ENCODE peak calls at places on chromosomes 4 and X, in nine cellular contexts. S, A, P, K, O, X, H, D and V are unnamed samples.

GRCh38 chrX:78123190-78123589 is 16.3 kb downstream of the TAF9B start:
- DNase-seq in S (no peak), A (no peak), P (no peak), K (no peak), O (no peak), X (no peak), H (peak; percentile 31), D (no peak), V (no peak)

GRCh38 chrX:151741606-151742005 is 7.1 kb downstream of the CNGA2 start:
- DNase-seq in S (no peak), A (no peak), P (no peak), K (no peak), O (no peak), X (no peak), H (no peak), D (no peak), V (no peak)

GRCh38 chrX:72352786-72353185 is 47.1 kb upstream of the CITED1 start:
- DNase-seq in S (no peak), A (no peak), P (no peak), K (no peak), O (no peak), X (no peak), H (no peak), D (no peak), V (no peak)

GRCh38 chrX:68694429-68695205 is 47.2 kb downstream of the STARD8 start:
- DNase-seq in S (no peak), A (no peak), P (no peak), K (no peak), O (no peak), X (no peak), H (no peak), D (no peak), V (no peak)

GRCh38 chr4:174714393-174715211 is 114.4 kb downstream of the GLRA3 start:
- DNase-seq in S (no peak), A (no peak), P (peak; percentile 35), K (peak; percentile 42), O (peak; percentile 61), X (no peak), H (no peak), D (peak; percentile 60), V (no peak)

GRCh38 chrX:107537815-107538214 is 88.4 kb downstream of the FRMPD3 start:
- DNase-seq in S (no peak), A (no peak), P (peak; percentile 24), K (peak; percentile 50), O (peak; percentile 60), X (no peak), H (no peak), D (peak; percentile 21), V (peak; percentile 0)

GRCh38 chrX:71910526-71911022 is at the start of gene NHSL2:
- DNase-seq in S (peak; percentile 30), A (no peak), P (no peak), K (peak; percentile 25), O (peak; percentile 32), X (peak; percentile 34), H (no peak), D (no peak), V (no peak)

GRCh38 chr4:75724867-75725724 is 719 bp downstream of the USO1 start:
- DNase-seq in S (peak; percentile 79), A (peak; percentile 5), P (peak; percentile 56), K (peak; percentile 83), O (peak; percentile 92), X (peak; percentile 73), H (peak; percentile 87), D (peak; percentile 76), V (peak; percentile 33)

GRCh38 chr4:74433541-74434172 is 11.3 kb upstream of the AREG start:
- DNase-seq in S (no peak), A (no peak), P (no peak), K (no peak), O (no peak), X (no peak), H (no peak), D (peak; percentile 8), V (no peak)

GRCh38 chr4:109434007-109434792 is 585 bp downstream of the SEC24B start:
- DNase-seq in S (peak; percentile 56), A (no peak), P (peak; percentile 51), K (peak; percentile 55), O (peak; percentile 41), X (peak; percentile 41), H (peak; percentile 25), D (peak; percentile 64), V (peak; percentile 0)

GRCh38 chr4:138242830-138243149 is 641 bp upstream of the SLC7A11 start:
- DNase-seq in S (no peak), A (no peak), P (no peak), K (no peak), O (no peak), X (no peak), H (no peak), D (no peak), V (no peak)

GRCh38 chr4:3293410-3294391 is 880 bp downstream of the RGS12 start:
- DNase-seq in S (no peak), A (no peak), P (no peak), K (no peak), O (no peak), X (no peak), H (no peak), D (no peak), V (no peak)

GRCh38 chr4:78299565-78299972 is 242.4 kb downstream of the FRAS1 start:
- DNase-seq in S (no peak), A (no peak), P (no peak), K (no peak), O (peak; percentile 33), X (no peak), H (no peak), D (no peak), V (no peak)

GRCh38 chr4:179145746-179146530 is 1703.7 kb upstream of the AGA start:
- DNase-seq in S (no peak), A (no peak), P (no peak), K (no peak), O (no peak), X (no peak), H (no peak), D (no peak), V (no peak)

GRCh38 chrX:12988797-12989196 is 13.9 kb downstream of the TMSB4X start:
- DNase-seq in S (no peak), A (no peak), P (no peak), K (no peak), O (peak; percentile 84), X (no peak), H (no peak), D (no peak), V (no peak)

GRCh38 chr4:88870428-88870827 is 172.8 kb upstream of the NAP1L5 start:
- DNase-seq in S (no peak), A (no peak), P (no peak), K (no peak), O (no peak), X (no peak), H (no peak), D (no peak), V (no peak)

DNA sequence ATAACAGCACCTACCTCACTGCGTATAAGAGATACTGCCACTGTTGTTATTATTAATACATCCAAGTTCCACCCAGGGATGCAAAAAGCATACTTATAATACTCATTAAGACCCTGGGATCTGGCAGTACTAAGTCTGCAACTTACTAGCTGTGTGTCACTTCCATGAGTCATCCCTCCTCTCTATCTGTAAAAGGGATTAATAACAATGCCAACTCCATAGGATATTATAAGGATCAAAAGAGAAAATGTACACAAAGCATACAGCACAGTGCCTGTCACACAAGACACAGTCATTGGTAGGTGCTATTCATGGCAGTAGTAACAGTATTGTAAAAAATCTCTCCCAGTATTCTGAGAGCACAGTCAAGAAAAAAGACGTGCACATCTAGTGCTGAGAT is 216.7 kb downstream of the HS6ST2 start:
- DNase-seq in S (no peak), A (no peak), P (no peak), K (no peak), O (no peak), X (no peak), H (no peak), D (no peak), V (no peak)
- H3K27ac ChIP-seq in S (no peak overlapping the region), A (no peak overlapping the region), P (no peak overlapping the region), K (no peak overlapping the region), O (no peak overlapping the region), X (no peak overlapping the region), H (no peak overlapping the region), D (no peak overlapping the region), V (no peak overlapping the region)

GRCh38 chr4:38230121-38230728 is 270.0 kb downstream of the PTTG2 start:
- DNase-seq in S (no peak), A (no peak), P (no peak), K (no peak), O (peak; percentile 62), X (no peak), H (no peak), D (no peak), V (no peak)

GRCh38 chr4:38230821-38231583 is 270.8 kb downstream of the PTTG2 start:
- DNase-seq in S (no peak), A (no peak), P (no peak), K (no peak), O (no peak), X (no peak), H (no peak), D (no peak), V (no peak)

GRCh38 chr4:38233727-38234478 is 273.7 kb downstream of the PTTG2 start:
- DNase-seq in S (no peak), A (no peak), P (no peak), K (no peak), O (no peak), X (no peak), H (no peak), D (no peak), V (no peak)

GRCh38 chr4:38232741-38233140 is 272.5 kb downstream of the PTTG2 start:
- DNase-seq in S (no peak), A (no peak), P (no peak), K (no peak), O (no peak), X (no peak), H (no peak), D (no peak), V (no peak)

DNA sequence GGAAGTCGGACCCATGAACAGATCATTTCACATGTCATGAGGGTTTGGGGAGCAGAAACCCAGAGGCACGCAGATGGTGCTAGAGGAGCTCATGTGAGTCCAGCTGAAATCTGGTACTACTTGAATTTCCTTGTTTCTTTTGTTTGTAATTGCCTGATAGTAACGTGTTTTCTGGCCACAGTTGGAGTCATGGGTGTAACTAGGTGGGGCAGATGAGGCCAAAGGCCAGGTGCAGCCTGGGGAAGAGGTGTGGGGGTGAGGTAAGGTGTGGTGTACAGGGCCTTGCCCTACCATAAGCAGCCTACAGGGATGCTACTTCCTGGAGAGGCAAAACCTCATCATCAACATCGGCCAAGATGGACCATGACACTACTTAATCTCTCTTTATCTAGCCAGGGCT is 271.4 kb downstream of the PTTG2 start:
- DNase-seq in S (no peak), A (no peak), P (no peak), K (no peak), O (peak; percentile 49), X (no peak), H (no peak), D (no peak), V (no peak)
- TF ChIP-seq CTCF in S (no peak), A (no peak), P (no peak), K (no peak), O (no peak), X (no peak), H (no peak), D (no peak), V (no peak)

GRCh38 chr4:41217373-41217772 is 3.0 kb upstream of the APBB2 start:
- DNase-seq in S (no peak), A (no peak), P (no peak), K (no peak), O (no peak), X (no peak), H (no peak), D (no peak), V (no peak)
- H3K27ac ChIP-seq in S (peak overlapping the region; percentile 94), A (no peak overlapping the region), P (no peak overlapping the region), K (peak overlapping the region; percentile 79), O (peak overlapping the region; percentile 94), X (peak overlapping the region; percentile 87), H (peak overlapping the region; percentile 72), D (peak overlapping the region; percentile 89), V (no peak overlapping the region)

GRCh38 chrX:136711147-136711546 is 63.2 kb downstream of the CD40LG start:
- DNase-seq in S (peak; percentile 32), A (no peak), P (peak; percentile 16), K (peak; percentile 50), O (peak; percentile 26), X (peak; percentile 31), H (peak; percentile 54), D (peak; percentile 42), V (no peak)
- TF ChIP-seq CTCF in S (peak; percentile 21), A (no peak), P (peak; percentile 43), K (no peak), O (peak; percentile 38), X (peak; percentile 44), H (peak; percentile 44), D (peak; percentile 59), V (no peak)